ENCODE peak calls at places on chromosomes 2 and 18, in nine cellular contexts. O is A549, J is stomach, I is K562, M is GM12878, V is ovary, C is suprapubic skin, F is tibial nerve, Z is sigmoid colon. Q is an unnamed sample.

GRCh38 chr18:68847219-68847860 is 49.5 kb downstream of the CCDC102B start:
- DNase-seq in O (no peak), J (no peak), I (no peak), M (no peak), V (no peak), C (no peak), F (no peak), Z (no peak), Q (no peak)

GRCh38 chr2:42117923-42118758 is 51.0 kb upstream of the EML4 start:
- DNase-seq in O (no peak), J (no peak), I (no peak), M (peak; percentile 56), V (no peak), C (no peak), F (no peak), Z (no peak), Q (no peak)

GRCh38 chr2:46171441-46171953 is 125.7 kb upstream of the EPAS1 start:
- DNase-seq in O (no peak), J (no peak), I (no peak), M (no peak), V (no peak), C (no peak), F (no peak), Z (no peak), Q (no peak)

GRCh38 chr18:12336251-12336650 is 28.2 kb downstream of the TUBB6 start:
- DNase-seq in O (no peak), J (no peak), I (no peak), M (no peak), V (no peak), C (no peak), F (no peak), Z (peak; percentile 27), Q (no peak)

GRCh38 chr2:100412866-100413265 is 4.6 kb downstream of the CHST10 start:
- DNase-seq in O (no peak), J (no peak), I (no peak), M (no peak), V (no peak), C (no peak), F (no peak), Z (no peak), Q (no peak)

GRCh38 chr2:191114403-191114886 is 36.3 kb downstream of the STAT4 start:
- DNase-seq in O (no peak), J (no peak), I (no peak), M (peak; percentile 55), V (no peak), C (no peak), F (no peak), Z (no peak), Q (no peak)

GRCh38 chr2:219045937-219046550 is 4.7 kb upstream of the CFAP65 start:
- DNase-seq in O (no peak), J (no peak), I (peak; percentile 42), M (no peak), V (no peak), C (no peak), F (no peak), Z (no peak), Q (no peak)

GRCh38 chr18:13137041-13137938 is 81.3 kb upstream of the LDLRAD4 start:
- DNase-seq in O (no peak), J (peak; percentile 37), I (no peak), M (no peak), V (peak; percentile 55), C (no peak), F (no peak), Z (no peak), Q (peak; percentile 45)

GRCh38 chr2:188395903-188396699 is 104.4 kb downstream of the GULP1 start:
- DNase-seq in O (no peak), J (no peak), I (no peak), M (no peak), V (no peak), C (no peak), F (no peak), Z (no peak), Q (no peak)

GRCh38 chr2:24102677-24103076 is 18.0 kb upstream of the TP53I3 start:
- DNase-seq in O (no peak), J (no peak), I (no peak), M (no peak), V (no peak), C (no peak), F (no peak), Z (no peak), Q (no peak)

GRCh38 chr2:240816584-240817495 is 3.2 kb downstream of the KIF1A start:
- DNase-seq in O (no peak), J (no peak), I (no peak), M (no peak), V (no peak), C (peak; percentile 70), F (no peak), Z (peak; percentile 57), Q (no peak)

DNA sequence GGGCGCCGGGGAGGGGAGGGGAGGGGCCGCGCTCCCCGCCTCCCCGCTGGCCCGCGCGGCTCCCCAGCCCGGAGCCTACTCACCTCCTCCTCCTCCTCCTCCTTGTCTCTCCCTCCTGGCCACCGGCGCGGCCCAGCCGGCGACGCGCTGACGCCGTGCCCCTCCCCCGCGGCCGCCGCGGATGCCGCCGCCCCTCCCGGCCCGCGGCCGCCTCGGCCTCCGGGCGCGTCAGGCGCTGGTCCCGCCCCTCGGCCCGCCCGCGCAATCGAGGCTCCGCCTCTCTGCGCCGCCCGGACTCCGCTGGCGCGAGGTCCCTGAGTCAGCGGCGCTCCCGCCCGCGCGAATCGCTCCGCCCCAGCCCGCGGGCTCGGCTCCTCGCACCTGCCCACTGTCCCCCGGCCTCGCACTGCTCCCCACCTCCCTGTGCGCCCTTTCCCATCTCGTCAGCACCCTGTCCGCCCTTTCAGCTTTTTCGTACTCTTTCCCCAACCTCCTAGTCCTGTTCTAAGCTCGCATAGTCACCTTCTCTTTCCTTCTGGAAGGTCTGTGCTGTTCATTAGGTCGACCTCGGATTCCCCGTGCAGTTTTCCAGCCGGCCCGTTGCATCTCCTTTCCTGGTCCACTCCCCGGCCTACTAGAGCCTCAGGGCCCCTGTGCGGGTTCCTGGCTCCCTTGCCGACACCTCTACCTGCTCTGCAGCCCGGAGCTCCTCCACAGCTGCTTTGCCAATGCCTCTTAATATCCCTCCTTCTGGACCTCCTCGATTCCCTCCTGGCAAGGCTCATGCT is 187.4 kb downstream of the ZEB2 start:
- DNase-seq in O (peak; percentile 48), J (peak; percentile 89), I (peak; percentile 92), M (no peak), V (peak; percentile 91), C (peak; percentile 89), F (peak; percentile 67), Z (peak; percentile 90), Q (peak; percentile 91)
- TF ChIP-seq POLR2A in O (peak; percentile 63), J (peak; percentile 5), I (peak; percentile 85), M (peak; percentile 70), V (peak; percentile 51), C (peak; percentile 54), F (peak; percentile 63), Z (no peak), Q (peak; percentile 65)

DNA sequence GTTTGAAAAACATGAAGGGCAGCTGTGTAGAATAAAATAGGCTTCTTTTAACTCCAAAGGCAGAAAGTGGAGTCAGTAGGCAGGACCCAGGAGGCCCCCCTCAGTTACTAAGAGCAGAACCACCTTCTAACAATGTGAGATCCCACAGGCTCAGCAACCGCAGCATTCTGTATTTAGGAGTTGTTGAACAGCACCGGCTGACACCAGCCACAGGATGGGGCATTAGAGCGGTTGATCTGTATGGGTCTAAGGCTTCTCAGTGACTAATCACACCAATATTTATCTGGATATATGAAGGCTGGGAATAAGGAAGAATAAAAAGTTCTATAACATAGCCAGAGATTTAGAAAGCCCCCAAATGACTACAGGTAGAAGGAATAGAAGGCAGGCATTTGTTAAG is 51.7 kb downstream of the MYO5B start:
- DNase-seq in O (no peak), J (no peak), I (no peak), M (no peak), V (no peak), C (no peak), F (no peak), Z (no peak), Q (no peak)
- TF ChIP-seq EP300 in O (no peak), J (no peak), I (no peak), M (no peak), V (no peak), C (no peak), F (no peak), Z (no peak), Q (no peak)

GRCh38 chr2:237997521-237997920 is 30.7 kb downstream of the UBE2F start:
- DNase-seq in O (no peak), J (no peak), I (no peak), M (no peak), V (no peak), C (no peak), F (no peak), Z (no peak), Q (no peak)

GRCh38 chr2:237995036-237995435 is 28.2 kb downstream of the UBE2F start:
- DNase-seq in O (no peak), J (no peak), I (no peak), M (no peak), V (no peak), C (peak; percentile 4), F (no peak), Z (no peak), Q (no peak)

GRCh38 chr2:237998530-237998929 is 31.7 kb downstream of the UBE2F start:
- DNase-seq in O (no peak), J (no peak), I (no peak), M (peak; percentile 82), V (no peak), C (no peak), F (no peak), Z (no peak), Q (no peak)

GRCh38 chr2:237993701-237994100 is 26.9 kb downstream of the UBE2F start:
- DNase-seq in O (no peak), J (no peak), I (no peak), M (no peak), V (no peak), C (peak; percentile 0), F (no peak), Z (no peak), Q (no peak)

GRCh38 chr2:237996041-237996593 is 29.3 kb downstream of the UBE2F start:
- DNase-seq in O (no peak), J (no peak), I (no peak), M (no peak), V (no peak), C (no peak), F (no peak), Z (no peak), Q (no peak)
- TF ChIP-seq POLR2A in O (no peak), J (no peak), I (no peak), M (no peak), V (no peak), C (no peak), F (no peak), Z (no peak), Q (no peak)

DNA sequence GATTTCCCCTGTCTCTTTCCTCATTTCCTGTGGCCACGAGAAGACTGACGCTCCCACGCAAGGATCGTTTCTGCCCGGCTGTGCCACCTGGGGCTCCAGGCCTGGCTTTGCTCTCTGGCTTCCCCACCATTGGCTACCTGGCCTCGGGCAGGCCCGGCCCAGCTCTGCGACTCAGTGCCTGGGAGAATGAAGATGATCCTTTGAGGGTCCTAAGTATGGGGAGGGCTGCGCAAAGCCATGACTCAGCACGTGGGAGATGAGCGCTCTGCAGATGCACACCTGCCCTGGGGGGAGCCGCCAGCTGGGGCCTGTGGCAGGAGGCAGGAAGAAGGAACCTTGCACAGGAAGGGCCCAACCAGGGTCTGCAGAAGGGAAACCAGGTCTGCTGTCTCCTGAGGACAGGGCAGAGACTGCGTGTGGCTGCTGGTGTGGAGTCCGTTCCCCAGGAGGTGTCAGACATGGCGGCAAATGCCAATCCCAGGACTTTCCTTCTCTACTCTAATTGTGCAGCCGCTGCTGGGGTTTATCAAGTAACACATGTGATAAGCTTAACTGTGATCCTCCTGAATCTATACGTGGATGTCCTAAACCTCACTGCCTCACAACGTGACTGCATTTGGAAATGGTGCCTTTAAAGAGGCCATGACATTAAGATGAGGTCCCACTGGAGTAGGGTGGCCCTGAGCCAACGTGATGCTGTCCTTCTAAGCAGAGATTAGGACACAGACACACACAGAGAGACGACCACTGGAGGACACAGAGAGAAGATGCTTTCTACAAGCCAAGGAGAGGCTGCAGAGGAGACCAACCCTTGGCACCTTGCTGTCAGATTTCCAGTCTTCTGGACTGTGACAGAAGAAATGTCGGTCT is 32.8 kb downstream of the MBP start:
- DNase-seq in O (no peak), J (no peak), I (no peak), M (no peak), V (no peak), C (peak; percentile 73), F (no peak), Z (no peak), Q (no peak)
- TF ChIP-seq EP300 in O (no peak), J (no peak), I (no peak), M (no peak), V (no peak), C (no peak), F (no peak), Z (no peak), Q (no peak)

Q was measured in transverse colon.